ENCODE peak calls at places on chromosomes 1 and 21, in six cellular contexts. P is AG10803, F is HuH-7, D is PC-3, A is GM13977, G is NCI-H524 treated with DMSO at 0.1 percent for 48 hours. Q is an unnamed sample.
A peak's percentile ranks its signal among the peaks of the same experiment; 100 is the strongest.

GRCh38 chr1:29802181-29803068 is 566.1 kb downstream of the PTPRU start:
- DNase-seq in P (no peak), G (peak; percentile 45), D (no peak), F (no peak), A (no peak), Q (no peak)

GRCh38 chr1:27418326-27418761 is 25.9 kb downstream of the GPR3 start:
- DNase-seq in D (peak; percentile 71), A (peak; percentile 79), P (peak; percentile 93), F (no peak), G (no peak), Q (no peak)

GRCh38 chr21:19368944-19369343 is 965.4 kb upstream of the TMPRSS15 start:
- DNase-seq in F (no peak), G (no peak), D (no peak), A (no peak), P (no peak), Q (no peak)

GRCh38 chr21:44927587-44928461 is 7.1 kb upstream of the ITGB2 start:
- DNase-seq in A (peak; percentile 77), D (peak; percentile 96), G (no peak), P (peak; percentile 85), F (no peak), Q (no peak)

GRCh38 chr1:234608720-234609527 is 1.1 kb downstream of the IRF2BP2 start:
- DNase-seq in G (no peak), A (peak; percentile 66), D (peak; percentile 44), F (no peak), P (peak; percentile 48), Q (peak; percentile 56)

GRCh38 chr21:42309753-42310213 is 5.4 kb downstream of the TFF3 start:
- DNase-seq in D (peak; percentile 64), G (peak; percentile 24), A (peak; percentile 88), F (peak; percentile 85), P (no peak), Q (peak; percentile 90)

GRCh38 chr21:42666023-42666747 is 12.8 kb downstream of the PDE9A start:
- DNase-seq in G (peak; percentile 23), P (no peak), A (peak; percentile 70), F (no peak), D (peak; percentile 29), Q (peak; percentile 23)

GRCh38 chr1:59007820-59008598 is 224.2 kb upstream of the JUN start:
- DNase-seq in P (no peak), F (no peak), G (no peak), A (no peak), D (no peak), Q (no peak)

GRCh38 chr1:161379071-161379470 is 11.4 kb upstream of the CFAP126 start:
- DNase-seq in D (no peak), F (no peak), P (no peak), G (no peak), A (no peak), Q (peak; percentile 16)

GRCh38 chr1:15915991-15916390 is 59.9 kb downstream of the ZBTB17 start:
- DNase-seq in A (no peak), F (no peak), D (peak; percentile 32), G (no peak), P (no peak), Q (no peak)